ENCODE peak calls at places on chromosome 1, in five cellular contexts. G, T, M, J and D are unnamed samples.

GRCh38 chr1:205032512-205032911 is 10.5 kb upstream of the CNTN2 start:
- DNase-seq in G (no peak), T (no peak), J (no peak), M (no peak), D (no peak)

GRCh38 chr1:90836345-90836679 is 119.2 kb upstream of the BARHL2 start:
- DNase-seq in J (no peak), T (no peak), G (no peak), M (no peak), D (no peak)

GRCh38 chr1:40241372-40241771 is 6.4 kb upstream of the TMCO2 start:
- DNase-seq in T (no peak), G (no peak), J (no peak), M (no peak), D (no peak)

GRCh38 chr1:203517426-203517974 is 23.5 kb downstream of the OPTC start:
- DNase-seq in T (no peak), G (no peak), J (no peak), M (no peak), D (no peak)

GRCh38 chr1:236768601-236769000 is 26.5 kb upstream of the MTR start:
- DNase-seq in J (no peak), M (no peak), T (no peak), G (no peak), D (no peak)

GRCh38 chr1:61639218-61639617 is 85.7 kb downstream of the TM2D1 start:
- DNase-seq in T (no peak), J (no peak), G (no peak), M (no peak), D (no peak)

GRCh38 chr1:211547710-211548109 is 31.3 kb downstream of the SLC30A1 start:
- DNase-seq in J (no peak), T (no peak), G (no peak), M (no peak), D (no peak)

GRCh38 chr1:161439280-161440232 is 65.7 kb upstream of the FCGR2A start:
- DNase-seq in G (peak), T (no peak), J (no peak), M (peak), D (peak)

GRCh38 chr1:54604051-54604450 is 19.3 kb downstream of the FAM151A start:
- DNase-seq in M (no peak), T (no peak), G (no peak), J (no peak), D (no peak)

GRCh38 chr1:96538883-96539282 is 182.7 kb upstream of the PTBP2 start:
- DNase-seq in G (no peak), J (no peak), T (no peak), M (no peak), D (no peak)

GRCh38 chr1:13616234-13616633 is 32.6 kb downstream of the PDPN start:
- DNase-seq in G (no peak), M (no peak), J (no peak), T (no peak), D (no peak)

GRCh38 chr1:32886012-32886827 is at the start of gene HPCA:
- DNase-seq in J (no peak), T (no peak), G (peak), M (no peak), D (no peak)

GRCh38 chr1:30505853-30506784 is 217.3 kb downstream of the MATN1 start:
- DNase-seq in J (no peak), G (no peak), T (no peak), M (no peak), D (no peak)

DNA sequence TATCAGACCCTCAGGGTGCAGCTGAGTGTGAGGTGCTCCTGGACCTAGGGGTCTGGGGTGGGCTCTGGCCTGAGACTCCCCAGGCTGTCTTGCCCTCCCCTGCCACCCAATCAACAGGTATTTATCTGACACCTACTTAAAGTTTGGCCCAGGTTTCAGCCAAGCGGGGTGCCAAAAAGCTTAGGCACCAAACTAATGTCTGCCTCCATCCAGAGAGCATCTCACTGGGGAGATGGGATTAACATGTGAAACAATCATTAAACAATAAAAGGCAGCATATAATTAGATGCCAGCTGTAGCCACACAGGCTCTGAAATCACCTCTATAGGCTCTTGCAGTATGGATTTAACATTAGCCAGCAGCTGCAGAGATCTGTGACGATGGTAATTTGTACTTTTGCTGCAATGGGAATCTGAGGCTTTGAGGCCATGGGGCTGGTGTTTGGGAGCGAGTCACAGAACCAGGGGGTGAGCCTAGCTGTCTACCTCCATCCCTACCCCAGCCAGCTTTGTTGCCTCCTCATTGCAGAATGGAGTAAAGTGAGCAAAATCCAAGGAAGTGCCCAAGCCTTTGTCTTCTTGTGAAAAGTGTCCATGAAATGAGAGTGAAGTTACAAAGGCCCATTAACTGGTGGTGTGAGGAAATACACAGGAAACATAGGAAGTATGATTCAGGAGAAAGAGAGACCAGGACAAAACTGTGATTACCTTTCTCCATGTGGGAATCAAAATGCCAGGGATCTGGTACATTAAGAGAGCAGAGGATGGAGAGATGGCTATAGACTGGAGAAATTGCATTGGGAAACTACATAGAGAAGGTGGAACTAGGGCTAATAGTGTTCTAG is 36.1 kb downstream of the EIF2D start:
- DNase-seq in M (no peak), J (no peak), G (no peak), T (no peak), D (no peak)
- TF ChIP-seq JUND in M (no peak), J (no peak), G (no peak), T (no peak), D (no peak)

GRCh38 chr1:3369437-3370076 is 84.9 kb upstream of the ARHGEF16 start:
- DNase-seq in G (no peak), J (no peak), M (no peak), T (no peak), D (no peak)
- TF ChIP-seq JUND in G (no peak), J (no peak), M (no peak), T (peak), D (no peak)

DNA sequence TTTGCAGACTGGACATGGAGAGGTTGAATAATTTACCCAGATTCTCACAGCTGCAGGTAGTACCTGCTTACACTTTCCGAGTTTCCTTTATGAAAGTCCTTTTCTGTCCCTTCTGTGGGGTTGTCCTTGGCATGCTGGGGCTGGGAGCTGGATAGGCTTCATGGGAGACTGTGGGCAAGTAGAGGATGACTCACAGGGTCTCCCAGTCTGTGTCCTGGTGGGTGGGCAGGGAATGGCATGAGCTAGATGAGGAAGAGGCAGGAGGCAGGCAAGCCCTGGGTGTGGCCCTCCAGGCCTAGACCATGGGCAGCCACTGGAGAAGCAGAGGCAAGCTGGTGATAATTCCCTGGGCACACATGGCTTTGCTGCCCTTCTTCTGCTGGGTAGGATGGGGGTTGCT is 80.6 kb downstream of the NAV1 start:
- DNase-seq in G (no peak), T (no peak), J (no peak), M (no peak), D (no peak)
- TF ChIP-seq JUND in G (no peak), T (no peak), J (no peak), M (no peak), D (no peak)

DNA sequence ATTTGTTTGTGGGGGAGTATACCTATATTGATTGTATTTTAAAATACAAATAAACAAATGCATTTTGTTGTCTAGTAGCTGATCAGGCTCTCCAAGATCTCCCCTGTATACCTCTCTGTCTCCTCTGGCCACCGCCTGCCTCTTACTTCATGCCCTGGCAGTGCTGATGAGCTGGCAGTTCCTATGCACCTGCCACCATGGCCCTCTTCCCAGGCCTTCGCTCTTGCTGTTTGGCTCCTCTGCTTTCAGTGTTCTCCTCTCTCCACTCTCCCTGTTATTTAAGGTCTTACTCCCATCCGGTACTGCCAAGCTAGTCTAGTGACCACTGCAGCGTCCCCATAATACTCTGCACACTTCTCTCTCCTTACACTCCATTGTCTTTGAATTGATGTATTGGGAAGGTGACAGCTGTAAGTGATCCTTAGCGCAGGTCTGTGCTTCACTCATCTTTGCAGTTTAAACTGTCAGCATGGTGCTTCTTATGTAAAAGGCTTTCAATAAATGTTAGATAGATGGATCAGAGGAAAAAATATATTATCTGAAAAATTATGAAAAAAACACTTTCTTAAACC is 88.1 kb upstream of the ATP1A1 start:
- DNase-seq in J (no peak), G (no peak), T (no peak), M (no peak), D (no peak)
- TF ChIP-seq JUND in J (no peak), G (no peak), T (no peak), M (no peak), D (no peak)